ENCODE peak calls at places on chromosomes 1 and 21, in seven cellular contexts. L, P, O, B, E, K and X are unnamed samples.

GRCh38 chr1:67211589-67212563 is 45.6 kb downstream of the IL23R start:
- DNase-seq in B (peak; percentile 23), O (peak; percentile 28), K (peak; percentile 37), L (no peak), P (peak; percentile 19), E (no peak), X (no peak)

GRCh38 chr21:43280949-43281633 is 112.3 kb downstream of the CRYAA start:
- DNase-seq in K (no peak), P (no peak), L (no peak), B (no peak), O (no peak), E (no peak), X (no peak)

GRCh38 chr1:217181205-217181746 is 449.6 kb downstream of the GPATCH2 start:
- DNase-seq in K (no peak), E (no peak), L (no peak), P (no peak), O (no peak), B (no peak), X (no peak)

GRCh38 chr21:39033878-39034589 is 149.2 kb downstream of the PSMG1 start:
- DNase-seq in B (no peak), O (no peak), E (no peak), L (no peak), K (peak; percentile 48), P (no peak), X (no peak)

GRCh38 chr1:211127166-211127565 is 6.8 kb downstream of the KCNH1 start:
- DNase-seq in L (no peak), P (no peak), K (no peak), B (no peak), E (no peak), O (no peak), X (no peak)

GRCh38 chr1:167474191-167474641 is 44.1 kb downstream of the CD247 start:
- DNase-seq in O (no peak), E (no peak), L (no peak), K (no peak), B (no peak), P (no peak), X (no peak)

GRCh38 chr1:32960819-32961355 is 3.7 kb downstream of the RNF19B start:
- DNase-seq in E (no peak), O (no peak), L (no peak), B (no peak), P (no peak), K (no peak), X (no peak)

GRCh38 chr1:35488346-35488745 is 68.9 kb downstream of the KIAA0319L start:
- DNase-seq in L (no peak), E (no peak), K (no peak), P (no peak), B (no peak), O (no peak), X (no peak)

GRCh38 chr1:181097242-181097641 is 8.7 kb downstream of the IER5 start:
- DNase-seq in L (no peak), P (peak; percentile 73), B (no peak), E (no peak), K (no peak), O (no peak), X (no peak)

GRCh38 chr1:4402032-4402431 is 252.4 kb upstream of the AJAP1 start:
- DNase-seq in O (no peak), P (no peak), E (no peak), B (no peak), L (no peak), K (no peak), X (no peak)

GRCh38 chr1:37809942-37810341 is 1.9 kb upstream of the YRDC start:
- DNase-seq in K (no peak), L (no peak), P (no peak), O (no peak), B (no peak), E (no peak), X (no peak)